ENCODE peak calls at places on chromosomes 12 and 14, in six cellular contexts. F is GM12892, P is HepG2, J is K562, L is GM12878, Z is H1. T is an unnamed sample.

GRCh38 chr12:124392991-124393790 is 98.3 kb downstream of the RFLNA start:
- DNase-seq in Z (no peak), P (no peak), F (no peak), L (no peak), J (no peak), T (no peak)

GRCh38 chr12:91555981-91556380 is 373.4 kb upstream of the DCN start:
- DNase-seq in P (no peak), L (no peak), F (no peak), J (no peak), Z (no peak), T (no peak)

GRCh38 chr14:90938615-90939014 is 121.8 kb downstream of the RPS6KA5 start:
- DNase-seq in P (no peak), J (no peak), L (no peak), F (no peak), Z (no peak), T (no peak)

GRCh38 chr12:133081408-133081806 is 684 bp downstream of the ZNF140 start:
- DNase-seq in F (no peak), L (no peak), J (no peak), P (no peak), Z (no peak), T (no peak)

GRCh38 chr14:93729993-93730392 is 58.3 kb downstream of the PRIMA1 start:
- DNase-seq in F (no peak), Z (no peak), P (no peak), L (no peak), J (no peak), T (no peak)

GRCh38 chr12:107359382-107359781 is 266.0 kb upstream of the CRY1 start:
- DNase-seq in P (no peak), J (no peak), F (no peak), L (no peak), Z (no peak), T (no peak)

GRCh38 chr14:49692191-49692757 is 646 bp upstream of the KLHDC1 start:
- DNase-seq in P (no peak), Z (no peak), L (no peak), J (no peak), F (no peak), T (no peak)

GRCh38 chr14:56686416-56686815 is 106.8 kb downstream of the TMEM260 start:
- DNase-seq in L (no peak), J (no peak), F (no peak), Z (peak; percentile 61), P (peak; percentile 6), T (no peak)

GRCh38 chr12:46379352-46379751 is 6.8 kb upstream of the SLC38A2 start:
- DNase-seq in Z (no peak), F (no peak), P (no peak), J (no peak), L (no peak), T (no peak)

GRCh38 chr12:14950982-14951746 is 10.2 kb downstream of the ARHGDIB start:
- DNase-seq in J (no peak), F (no peak), L (no peak), Z (no peak), P (peak; percentile 56), T (no peak)

GRCh38 chr14:104107101-104107581 is 21.6 kb downstream of the ASPG start:
- DNase-seq in L (no peak), P (no peak), F (no peak), J (no peak), Z (no peak), T (no peak)

GRCh38 chr14:94649543-94650443 is 37.6 kb downstream of the SERPINA3 start:
- DNase-seq in L (no peak), F (no peak), P (no peak), Z (peak; percentile 38), J (no peak), T (no peak)

GRCh38 chr12:65472079-65472478 is 193.6 kb downstream of the MSRB3 start:
- DNase-seq in L (no peak), J (no peak), Z (no peak), F (no peak), P (no peak), T (no peak)

GRCh38 chr14:88505621-88506020 is 49.2 kb downstream of the PTPN21 start:
- DNase-seq in L (no peak), J (no peak), P (no peak), F (no peak), Z (no peak), T (no peak)

GRCh38 chr14:88504602-88505001 is 50.2 kb downstream of the PTPN21 start:
- DNase-seq in J (no peak), L (no peak), Z (no peak), F (no peak), P (no peak), T (no peak)

GRCh38 chr14:88502740-88503139 is 52.1 kb downstream of the PTPN21 start:
- DNase-seq in J (no peak), L (no peak), P (no peak), F (no peak), Z (no peak), T (no peak)

GRCh38 chr14:88500611-88501010 is 54.2 kb downstream of the PTPN21 start:
- DNase-seq in P (no peak), L (no peak), Z (no peak), F (no peak), J (no peak), T (no peak)

DNA sequence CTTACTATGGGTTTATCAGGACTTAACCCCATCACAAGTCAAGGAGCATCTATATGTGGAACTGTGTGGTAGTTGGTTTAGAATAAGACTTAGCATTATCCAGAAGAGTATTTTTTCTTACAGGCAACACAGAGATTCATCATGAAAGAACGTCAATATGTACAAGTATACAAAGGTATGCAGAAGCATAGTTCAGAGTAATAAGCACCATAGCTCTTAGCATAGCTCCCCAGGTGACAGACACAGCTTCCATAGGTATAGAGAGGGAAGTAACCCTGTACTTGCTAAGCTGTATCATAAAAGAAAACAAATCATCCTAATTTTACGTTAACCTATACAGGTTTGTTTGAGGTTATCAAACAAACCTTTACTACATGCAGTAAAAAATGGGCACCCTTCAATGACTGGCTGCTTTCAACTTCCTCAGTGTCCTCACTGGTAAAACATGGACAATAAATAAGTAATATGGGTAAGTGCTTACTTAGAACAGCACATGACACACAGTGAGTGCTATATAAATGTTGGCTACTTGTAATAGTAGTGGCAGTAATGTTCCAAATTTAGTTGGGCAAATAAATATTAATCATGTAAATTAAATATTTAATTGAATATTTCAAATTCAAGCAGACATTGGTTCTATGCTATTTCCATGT is 50.9 kb downstream of the PTPN21 start:
- DNase-seq in J (no peak), Z (no peak), F (no peak), P (no peak), L (no peak), T (no peak)
- TF ChIP-seq POLR2AphosphoS5 in J (no peak), Z (no peak), F (no peak), P (no peak), L (no peak), T (no peak)

GRCh38 chr12:32139064-32139421 is 32.4 kb downstream of the BICD1 start:
- DNase-seq in L (peak; percentile 92), Z (no peak), J (no peak), F (peak; percentile 20), P (no peak), T (peak; percentile 35)

GRCh38 chr12:32135967-32136366 is 29.3 kb downstream of the BICD1 start:
- DNase-seq in P (peak; percentile 91), F (no peak), Z (no peak), L (no peak), J (no peak), T (no peak)

GRCh38 chr12:32136404-32136803 is 29.8 kb downstream of the BICD1 start:
- DNase-seq in J (no peak), P (no peak), L (no peak), F (no peak), Z (no peak), T (no peak)

GRCh38 chr12:32145096-32145495 is 38.4 kb downstream of the BICD1 start:
- DNase-seq in P (no peak), Z (no peak), F (no peak), J (no peak), L (no peak), T (no peak)

DNA sequence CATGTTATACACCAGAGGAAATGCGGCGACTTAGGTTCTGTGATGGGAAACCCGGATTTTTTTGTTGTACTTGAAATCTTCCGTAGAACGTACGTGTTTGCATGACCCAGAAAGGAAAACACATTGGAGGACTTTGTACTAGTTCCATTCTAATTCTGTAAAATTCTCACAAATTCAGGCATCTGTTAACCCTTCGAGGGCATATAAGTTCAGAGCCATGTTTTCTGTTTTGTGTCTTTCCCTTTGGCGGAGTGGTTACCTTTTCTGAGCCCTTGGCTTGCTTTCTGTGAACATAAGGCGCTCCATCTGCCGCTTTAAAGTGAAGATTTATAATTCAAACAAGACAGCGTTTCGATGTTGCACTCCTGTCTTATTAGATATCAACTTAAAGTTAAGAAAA is 34.2 kb downstream of the BICD1 start:
- DNase-seq in J (no peak), L (no peak), P (no peak), F (no peak), Z (no peak), T (no peak)
- TF ChIP-seq TAF1 in J (no peak), L (no peak), P (no peak), F (no peak), Z (no peak), T (no peak)

GRCh38 chr12:79827484-79827883 is 107.4 kb downstream of the PPP1R12A start:
- DNase-seq in L (no peak), F (no peak), P (no peak), J (no peak), Z (no peak), T (no peak)
- TF ChIP-seq POLR2A in L (no peak), F (no peak), P (no peak), J (no peak), Z (no peak), T (no peak)

DNA sequence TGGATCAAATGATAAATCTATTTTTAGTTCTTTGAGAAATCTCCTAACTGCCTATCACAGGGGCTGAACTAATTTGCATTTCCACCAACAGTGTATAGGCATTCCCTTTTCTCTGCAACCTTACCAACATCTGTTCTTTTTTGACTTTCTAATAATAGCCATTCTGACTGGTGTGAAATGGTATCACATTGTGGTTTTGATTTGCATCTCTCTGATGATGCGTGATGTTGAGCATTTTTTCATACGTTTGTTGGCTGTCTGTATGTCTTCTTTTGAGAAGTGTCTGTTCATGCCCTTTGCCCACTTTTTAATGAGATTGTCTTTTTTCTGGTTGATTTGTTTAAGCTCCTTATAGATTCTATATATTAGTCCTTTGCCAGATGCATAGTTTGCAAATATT is 67.1 kb downstream of the IFNG-AS1 start:
- DNase-seq in L (no peak), Z (no peak), F (no peak), J (no peak), P (no peak), T (no peak)
- TF ChIP-seq POLR2AphosphoS5 in L (no peak), Z (no peak), F (no peak), J (no peak), P (no peak), T (no peak)

DNA sequence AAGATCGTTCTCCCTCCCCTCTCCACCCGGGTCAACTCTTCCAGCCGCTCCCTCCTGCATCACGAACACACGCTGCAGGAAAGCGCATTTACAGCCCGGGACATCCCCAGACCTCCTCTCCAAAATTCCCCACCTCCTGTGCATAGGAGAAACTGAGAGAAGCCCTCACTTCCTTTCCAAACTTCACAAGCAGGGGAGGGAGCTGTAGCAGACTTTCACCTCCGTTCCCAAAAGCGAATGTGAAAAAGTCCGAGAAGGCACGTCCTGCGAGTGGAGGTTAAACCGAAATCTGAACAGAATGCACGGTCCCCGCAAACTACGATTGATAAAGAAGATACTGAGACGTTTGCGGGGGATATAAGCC is 467 bp downstream of the BCAT1 start:
- DNase-seq in P (no peak), J (peak; percentile 33), F (no peak), Z (peak; percentile 57), L (peak; percentile 73), T (no peak)
- TF ChIP-seq TAF1 in P (no peak), J (no peak), F (peak; percentile 69), Z (no peak), L (peak; percentile 81), T (peak; percentile 39)

T was measured in GM12891.